ENCODE peak calls at places on chromosomes 1 and 21, in nine cellular contexts. Q is esophagus squamous epithelium; W is LNCaP clone FGC; H is mucosa of descending colon; N is PC-3; X is OCI-LY7; M is CD4-positive, CD25-positive, alpha-beta regulatory T cell; K is cardiac fibroblast; Z is fibroblast of lung. C is an unnamed sample.

GRCh38 chr1:29563092-29563491 is 326.8 kb downstream of the PTPRU start:
- DNase-seq in W (no peak), N (peak; percentile 6), Z (no peak), X (peak; percentile 11), Q (no peak), M (no peak), H (no peak), K (no peak), C (no peak)

GRCh38 chr1:63643926-63644325 is 50.7 kb downstream of the PGM1 start:
- DNase-seq in K (no peak), W (peak; percentile 13), H (no peak), M (no peak), Q (no peak), X (no peak), Z (no peak), N (no peak), C (no peak)

GRCh38 chr1:96865731-96866684 is 144.4 kb downstream of the PTBP2 start:
- DNase-seq in N (peak; percentile 82), Z (peak; percentile 100), H (no peak), K (peak; percentile 100), Q (no peak), X (no peak), W (peak; percentile 99), M (no peak), C (peak; percentile 99)

GRCh38 chr1:204621391-204621790 is 64.1 kb downstream of the LRRN2 start:
- DNase-seq in Z (no peak), Q (no peak), K (peak; percentile 4), H (no peak), X (no peak), N (peak; percentile 99), W (no peak), M (no peak), C (no peak)

GRCh38 chr1:151613275-151613867 is 1.5 kb downstream of the SNX27 start:
- DNase-seq in K (no peak), W (no peak), X (no peak), Q (no peak), Z (no peak), H (no peak), M (no peak), N (no peak), C (no peak)

GRCh38 chr21:17775431-17776126 is 43.6 kb downstream of the C21orf91 start:
- DNase-seq in W (no peak), N (no peak), X (peak; percentile 28), M (peak; percentile 83), Q (no peak), K (no peak), H (peak; percentile 76), Z (no peak), C (no peak)

GRCh38 chr1:110210604-110211502 is 739 bp downstream of the KCNC4 start:
- DNase-seq in W (no peak), Q (no peak), H (peak; percentile 84), N (peak; percentile 27), X (peak; percentile 58), M (peak; percentile 71), K (peak; percentile 29), Z (peak; percentile 14), C (no peak)

GRCh38 chr1:29387210-29387609 is 150.9 kb downstream of the PTPRU start:
- DNase-seq in X (no peak), M (no peak), N (no peak), K (no peak), Z (no peak), H (no peak), W (no peak), Q (no peak), C (no peak)

GRCh38 chr1:115135681-115136080 is 46.4 kb upstream of the TSPAN2 start:
- DNase-seq in N (peak; percentile 74), M (no peak), X (no peak), K (peak; percentile 71), H (no peak), Z (no peak), Q (no peak), W (no peak), C (no peak)

GRCh38 chr1:36350659-36351171 is 27.3 kb upstream of the EVA1B start:
- DNase-seq in Z (peak; percentile 71), Q (no peak), M (peak; percentile 78), H (no peak), X (no peak), N (peak; percentile 85), K (peak; percentile 86), W (no peak), C (no peak)

GRCh38 chr1:233112184-233113008 is 162.0 kb downstream of the NTPCR start:
- DNase-seq in M (no peak), Z (no peak), W (no peak), N (peak; percentile 51), Q (no peak), K (peak; percentile 33), X (no peak), H (no peak), C (no peak)

GRCh38 chr1:228058981-228059535 is 23.4 kb upstream of the ARF1 start:
- DNase-seq in Z (no peak), Q (no peak), K (no peak), N (no peak), W (no peak), X (no peak), H (no peak), M (peak; percentile 56), C (no peak)
- H3K4me3 ChIP-seq in Z (no peak overlapping the region), Q (peak overlapping the region; percentile 38), K (no peak overlapping the region), N (peak overlapping the region; percentile 58), W (no peak overlapping the region), X (no peak overlapping the region), H (no peak overlapping the region), M (no peak overlapping the region), C (no peak overlapping the region)

DNA sequence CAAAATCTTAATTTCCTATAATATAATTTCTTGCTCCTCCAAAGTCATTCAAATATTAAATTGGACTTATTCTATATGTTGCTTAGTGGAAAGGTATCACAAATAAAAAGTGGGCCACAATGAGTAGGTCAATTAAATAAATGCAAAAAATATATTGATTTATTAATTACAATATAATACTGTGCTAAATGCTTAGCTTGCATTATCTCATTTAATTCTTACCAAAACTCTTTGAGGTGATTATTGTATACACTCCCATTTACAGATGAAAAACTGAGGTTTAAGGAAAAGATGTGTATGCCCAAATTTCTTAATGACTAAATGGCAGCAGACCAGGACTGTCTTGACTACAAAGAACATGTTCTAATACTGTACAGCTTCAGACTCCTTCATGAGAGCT is 325.3 kb upstream of the SGIP1 start:
- DNase-seq in W (no peak), H (no peak), M (no peak), N (no peak), Q (no peak), Z (no peak), X (no peak), K (no peak), C (no peak)
- H3K4me3 ChIP-seq in W (no peak overlapping the region), H (no peak overlapping the region), M (no peak overlapping the region), N (no peak overlapping the region), Q (no peak overlapping the region), Z (no peak overlapping the region), X (no peak overlapping the region), K (no peak overlapping the region), C (no peak overlapping the region)

GRCh38 chr1:165375623-165376022 is 19.1 kb upstream of the LMX1A start:
- DNase-seq in H (no peak), N (peak; percentile 39), M (no peak), W (peak; percentile 72), K (no peak), Q (no peak), Z (no peak), X (no peak), C (no peak)

GRCh38 chr1:165381745-165382530 is 25.4 kb upstream of the LMX1A start:
- DNase-seq in K (no peak), H (no peak), W (no peak), X (no peak), N (peak; percentile 9), M (no peak), Z (no peak), Q (no peak), C (no peak)

GRCh38 chr1:165371588-165372235 is 15.2 kb upstream of the LMX1A start:
- DNase-seq in Q (no peak), Z (no peak), N (no peak), W (no peak), K (no peak), H (no peak), X (no peak), M (no peak), C (no peak)

GRCh38 chr1:165376811-165377153 is 20.3 kb upstream of the LMX1A start:
- DNase-seq in N (peak; percentile 46), Z (no peak), M (no peak), H (no peak), K (no peak), X (no peak), Q (no peak), W (no peak), C (peak; percentile 4)

DNA sequence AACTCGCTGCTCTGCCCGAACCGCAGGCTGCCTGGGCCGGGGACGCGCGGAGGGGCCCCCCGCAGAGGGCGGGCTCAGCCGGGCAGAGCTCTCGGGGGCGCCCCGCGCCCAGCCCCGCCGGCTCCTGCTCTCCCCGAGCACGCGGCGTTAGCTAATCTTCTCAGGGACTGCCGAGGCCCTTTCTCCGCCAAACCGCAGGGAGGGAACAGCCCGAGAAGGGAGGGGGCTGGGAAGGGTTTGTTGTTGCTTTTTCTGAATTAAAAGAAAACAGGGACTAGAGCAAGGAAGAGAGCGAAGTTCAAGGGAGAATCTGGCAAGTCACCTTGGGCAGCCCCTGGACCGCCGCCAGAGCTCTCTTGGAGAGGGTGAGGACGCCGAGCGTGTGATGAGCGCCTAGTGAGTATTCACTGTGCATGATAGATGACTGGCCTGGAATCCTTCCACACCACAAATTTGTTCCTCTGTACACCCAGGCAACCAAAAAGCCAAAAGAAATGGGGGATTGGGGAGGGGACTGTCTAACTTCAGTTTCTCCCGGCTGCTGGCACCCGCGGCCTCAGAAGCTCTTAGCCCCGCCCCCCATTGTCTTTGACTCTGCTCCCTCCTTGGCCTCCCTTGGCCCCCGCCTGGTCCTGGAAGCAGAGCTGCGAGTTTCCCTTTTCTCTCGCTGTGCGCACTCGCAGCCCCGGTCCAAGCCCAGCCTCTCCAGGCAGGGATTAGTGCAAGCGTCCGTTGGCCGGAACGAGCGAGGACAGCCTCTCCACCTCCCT is 19.7 kb upstream of the LMX1A start:
- DNase-seq in H (peak; percentile 85), N (peak; percentile 94), X (no peak), Z (peak; percentile 85), Q (no peak), K (peak; percentile 89), W (no peak), M (no peak), C (peak; percentile 84)
- H3K4me3 ChIP-seq in H (no peak overlapping the region), N (peak overlapping the region; percentile 68), X (no peak overlapping the region), Z (peak overlapping the region; percentile 10), Q (peak overlapping the region; percentile 41), K (peak overlapping the region; percentile 31), W (no peak overlapping the region), M (no peak overlapping the region), C (peak overlapping the region; percentile 33)

GRCh38 chr1:94092210-94092613 is 28.7 kb downstream of the ABCA4 start:
- DNase-seq in K (peak; percentile 71), X (no peak), W (no peak), M (no peak), Q (no peak), Z (peak; percentile 38), N (no peak), H (no peak), C (no peak)

GRCh38 chr1:94093351-94093750 is 27.6 kb downstream of the ABCA4 start:
- DNase-seq in Q (no peak), W (no peak), X (no peak), N (no peak), K (no peak), Z (no peak), H (no peak), M (no peak), C (no peak)

GRCh38 chr1:94095112-94095637 is 25.8 kb downstream of the ABCA4 start:
- DNase-seq in X (no peak), M (no peak), Q (no peak), K (peak; percentile 93), W (no peak), N (no peak), H (peak; percentile 76), Z (peak; percentile 96), C (peak; percentile 91)

GRCh38 chr1:94094466-94095111 is 26.4 kb downstream of the ABCA4 start:
- DNase-seq in X (no peak), M (no peak), K (peak; percentile 75), W (no peak), H (peak; percentile 65), Q (no peak), N (no peak), Z (peak; percentile 93), C (peak; percentile 57)

GRCh38 chr1:94093996-94094395 is 27.0 kb downstream of the ABCA4 start:
- DNase-seq in Z (no peak), N (no peak), H (no peak), M (no peak), X (no peak), Q (no peak), W (no peak), K (no peak), C (peak; percentile 36)
- H3K4me3 ChIP-seq in Z (peak overlapping the region; percentile 6), N (no peak overlapping the region), H (no peak overlapping the region), M (no peak overlapping the region), X (no peak overlapping the region), Q (no peak overlapping the region), W (no peak overlapping the region), K (no peak overlapping the region), C (no peak overlapping the region)